ENCODE peak calls at places on chromosomes 7 and 10, in eight cellular contexts. G, S, L, Z, W, T, F and P are unnamed samples.

GRCh38 chr7:115475774-115476407 is 554.0 kb downstream of the MDFIC start:
- DNase-seq in G (peak; percentile 44), S (no peak), L (no peak), Z (peak; percentile 26), W (peak; percentile 68), T (no peak), F (no peak), P (no peak)

GRCh38 chr10:102963237-102963886 is 45.3 kb downstream of the CNNM2 start:
- DNase-seq in G (no peak), S (no peak), L (no peak), Z (peak; percentile 17), W (no peak), T (no peak), F (no peak), P (no peak)

GRCh38 chr10:76711374-76711997 is 926.1 kb downstream of the KCNMA1 start:
- DNase-seq in G (no peak), S (no peak), L (no peak), Z (no peak), W (no peak), T (no peak), F (no peak), P (no peak)

GRCh38 chr10:43557214-43557613 is 17.2 kb downstream of the ZNF239 start:
- DNase-seq in G (no peak), S (no peak), L (no peak), Z (no peak), W (no peak), T (no peak), F (no peak), P (no peak)

GRCh38 chr10:71548494-71548846 is 151.8 kb downstream of the CDH23 start:
- DNase-seq in G (peak; percentile 46), S (peak; percentile 24), L (no peak), Z (peak; percentile 34), W (no peak), T (no peak), F (no peak), P (peak; percentile 17)

GRCh38 chr7:42237891-42238531 is 1.0 kb upstream of the GLI3 start:
- DNase-seq in G (peak; percentile 75), S (peak; percentile 39), L (no peak), Z (no peak), W (peak; percentile 85), T (no peak), F (no peak), P (peak; percentile 81)

GRCh38 chr7:131028293-131028692 is 294.3 kb upstream of the KLF14 start:
- DNase-seq in G (no peak), S (no peak), L (no peak), Z (no peak), W (no peak), T (no peak), F (no peak), P (no peak)

GRCh38 chr10:48518926-48519730 is 85.7 kb downstream of the ARHGAP22 start:
- DNase-seq in G (no peak), S (no peak), L (no peak), Z (no peak), W (no peak), T (no peak), F (no peak), P (peak; percentile 54)

GRCh38 chr10:77836299-77836820 is 90.2 kb downstream of the DLG5 start:
- DNase-seq in G (no peak), S (peak; percentile 85), L (no peak), Z (peak; percentile 87), W (no peak), T (no peak), F (peak; percentile 75), P (peak; percentile 54)

DNA sequence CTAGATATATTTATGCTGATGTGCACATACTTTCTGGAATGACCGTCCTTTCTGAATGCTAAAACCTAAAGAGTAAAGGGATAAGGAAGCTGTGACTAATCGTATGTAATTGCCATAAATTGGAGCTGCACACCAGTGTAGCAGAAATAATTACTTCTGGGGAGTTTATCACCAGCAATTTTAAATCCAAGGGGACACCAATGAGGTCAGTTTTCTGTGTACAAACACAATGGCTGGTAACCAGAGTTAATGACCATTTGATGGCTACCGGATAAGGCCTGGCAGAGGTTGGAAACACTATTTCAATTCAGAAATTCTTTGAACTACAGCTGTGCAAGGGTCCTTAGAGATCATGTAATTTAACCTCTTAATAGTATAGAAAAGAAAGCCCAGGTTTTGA is 670.1 kb downstream of the REEP3 start:
- DNase-seq in G (no peak), S (no peak), L (no peak), Z (no peak), W (no peak), T (no peak), F (no peak), P (no peak)
- H3K4me3 ChIP-seq in G (no peak overlapping the region), S (no peak overlapping the region), L (no peak overlapping the region), Z (no peak overlapping the region), W (no peak overlapping the region), T (no peak overlapping the region), F (no peak overlapping the region), P (no peak overlapping the region)

GRCh38 chr7:140342732-140343514 is 55.4 kb downstream of the SLC37A3 start:
- DNase-seq in G (peak; percentile 30), S (no peak), L (no peak), Z (peak; percentile 31), W (peak; percentile 80), T (peak; percentile 8), F (peak; percentile 63), P (peak; percentile 26)
- H3K4me2 ChIP-seq in G (no peak overlapping the region), S (no peak overlapping the region), L (no peak overlapping the region), Z (no peak overlapping the region), W (no peak overlapping the region), T (no peak overlapping the region), F (no peak overlapping the region), P (no peak overlapping the region)

GRCh38 chr10:96043157-96043894 is at the start of gene CCNJ:
- DNase-seq in G (peak; percentile 96), S (peak; percentile 90), L (peak; percentile 64), Z (peak; percentile 87), W (peak; percentile 96), T (peak; percentile 77), F (peak; percentile 91), P (peak; percentile 97)

GRCh38 chr10:96043895-96044580 is 655 bp downstream of the CCNJ start:
- DNase-seq in G (peak; percentile 65), S (peak; percentile 31), L (no peak), Z (peak; percentile 28), W (peak; percentile 59), T (no peak), F (peak; percentile 75), P (peak; percentile 78)

GRCh38 chr10:96034625-96035024 is 8.8 kb upstream of the CCNJ start:
- DNase-seq in G (no peak), S (no peak), L (no peak), Z (no peak), W (no peak), T (no peak), F (peak; percentile 52), P (no peak)

GRCh38 chr10:96041146-96041545 is 2.2 kb upstream of the CCNJ start:
- DNase-seq in G (peak; percentile 29), S (no peak), L (no peak), Z (no peak), W (no peak), T (no peak), F (no peak), P (no peak)

GRCh38 chr10:96038476-96039387 is 4.7 kb upstream of the CCNJ start:
- DNase-seq in G (no peak), S (no peak), L (no peak), Z (no peak), W (no peak), T (no peak), F (no peak), P (no peak)
- H3K9me2 ChIP-seq in G (no peaks in the 10 kb centered on the region), S (no peaks in the 10 kb centered on the region), L (no peaks in the 10 kb centered on the region), Z (no peaks in the 10 kb centered on the region), W (no peaks in the 10 kb centered on the region), T (no peaks in the 10 kb centered on the region), F (no peaks in the 10 kb centered on the region), P (no peaks in the 10 kb centered on the region)

DNA sequence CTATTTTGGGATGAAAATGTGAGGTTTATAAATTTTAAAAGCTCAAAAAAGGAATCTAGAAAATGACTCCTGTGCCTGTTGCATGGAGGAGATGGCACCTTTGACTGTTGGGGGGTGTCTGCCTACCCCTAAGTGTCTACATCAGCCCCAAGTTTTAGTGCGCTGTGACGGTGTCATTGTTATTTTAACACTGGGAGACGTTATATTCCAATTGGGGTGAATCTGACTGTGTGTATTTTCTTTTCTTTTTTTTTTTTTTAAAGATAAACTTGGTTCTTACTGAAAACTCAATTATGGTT is 517 bp downstream of the SRGN start:
- DNase-seq in G (no peak), S (peak; percentile 41), L (no peak), Z (no peak), W (no peak), T (no peak), F (no peak), P (no peak)
- H3K4me3 ChIP-seq in G (no peak overlapping the region), S (peak overlapping the region; percentile 77), L (peak overlapping the region; percentile 48), Z (peak overlapping the region; percentile 72), W (no peak overlapping the region), T (no peak overlapping the region), F (peak overlapping the region; percentile 68), P (peak overlapping the region; percentile 67)

GRCh38 chr7:137989590-137989989 is 12.3 kb downstream of the CREB3L2 start:
- DNase-seq in G (no peak), S (no peak), L (no peak), Z (no peak), W (no peak), T (no peak), F (no peak), P (no peak)
- H3K4me2 ChIP-seq in G (no peak overlapping the region), S (no peak overlapping the region), L (no peak overlapping the region), Z (no peak overlapping the region), W (no peak overlapping the region), T (no peak overlapping the region), F (peak overlapping the region; percentile 30), P (peak overlapping the region; percentile 21)

DNA sequence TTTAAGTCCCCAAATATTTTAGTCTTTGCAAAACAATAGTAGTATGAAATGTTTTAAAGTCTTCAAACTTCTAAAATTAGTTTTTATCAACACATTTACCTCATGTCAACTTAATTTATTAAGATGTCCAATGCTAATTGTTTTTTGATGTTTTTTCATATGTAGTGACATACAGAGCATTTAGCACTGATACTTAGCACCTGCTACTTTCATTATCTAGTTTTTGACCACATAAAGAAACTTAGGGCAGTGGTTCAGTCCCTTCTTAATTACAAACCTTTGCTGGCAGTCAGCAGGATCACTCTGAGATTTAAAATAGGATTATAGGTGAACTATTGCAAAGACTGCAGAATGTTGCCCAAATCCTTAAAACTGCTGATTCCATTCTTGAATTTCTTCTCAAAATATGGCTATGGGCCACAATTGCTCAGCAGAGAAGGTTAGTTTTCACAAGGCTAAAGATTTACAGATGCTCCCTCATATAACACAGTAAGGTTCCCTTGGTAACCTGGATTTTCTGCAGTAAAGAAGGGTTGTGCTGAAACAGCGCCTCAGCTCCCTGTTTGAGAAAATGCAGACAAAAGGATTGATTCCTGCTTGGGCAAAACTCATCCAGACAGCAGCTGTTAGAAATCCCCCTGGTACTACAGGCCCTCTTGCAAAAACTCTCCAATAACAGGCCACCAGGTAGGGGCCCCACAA is 3.3 kb downstream of the GPR85 start:
- DNase-seq in G (peak; percentile 23), S (peak; percentile 82), L (no peak), Z (no peak), W (peak; percentile 14), T (no peak), F (no peak), P (no peak)
- H3K9me2 ChIP-seq in G (no peaks in the 10 kb centered on the region), S (no peaks in the 10 kb centered on the region), L (no peaks in the 10 kb centered on the region), Z (no peaks in the 10 kb centered on the region), W (no peaks in the 10 kb centered on the region), T (no peaks in the 10 kb centered on the region), F (no peaks in the 10 kb centered on the region), P (no peaks in the 10 kb centered on the region)